ENCODE peak calls at places on chromosomes 11 and 22, in ten cellular contexts. T is neural progenitor cell; O is iris pigment epithelial cell; U is activated gamma-delta T cell; M is naive thymus-derived CD8-positive, alpha-beta T cell; H is left cardiac atrium; Z is AG09309; D is stomach; B is cardiac fibroblast; C is left ventricle myocardium inferior. G is an unnamed sample.

GRCh38 chr11:11948242-11948947 is 60.0 kb downstream of the DKK3 start:
- DNase-seq in M (no peak), H (no peak), D (no peak), C (no peak), Z (no peak), T (no peak), B (no peak), U (no peak), O (no peak), G (no peak)

GRCh38 chr22:17922925-17923898 is 101.1 kb downstream of the MICAL3 start:
- DNase-seq in C (no peak), T (no peak), M (peak; percentile 21), H (no peak), Z (peak; percentile 28), O (peak; percentile 72), D (no peak), U (no peak), B (peak; percentile 88), G (no peak)

GRCh38 chr11:34732831-34733230 is 111.9 kb downstream of the EHF start:
- DNase-seq in M (no peak), C (no peak), B (no peak), T (no peak), Z (no peak), U (no peak), O (no peak), D (no peak), H (no peak), G (no peak)

GRCh38 chr22:38355275-38355674 is 38.0 kb upstream of the CSNK1E start:
- DNase-seq in M (no peak), T (no peak), C (no peak), H (no peak), D (peak; percentile 21), B (no peak), U (no peak), O (no peak), Z (no peak), G (no peak)

GRCh38 chr22:37696657-37697539 is at the start of gene TRIOBP:
- DNase-seq in O (peak; percentile 96), M (peak; percentile 90), H (peak; percentile 97), U (peak; percentile 62), D (peak; percentile 96), C (peak; percentile 96), B (peak; percentile 96), T (peak; percentile 98), Z (peak; percentile 66), G (peak; percentile 98)

GRCh38 chr11:35567737-35568465 is 42.5 kb upstream of the PAMR1 start:
- DNase-seq in Z (no peak), T (no peak), D (no peak), U (no peak), M (no peak), O (peak; percentile 32), C (no peak), H (no peak), B (no peak), G (no peak)

GRCh38 chr11:110565690-110566336 is 136.1 kb downstream of the FDX1 start:
- DNase-seq in B (peak; percentile 8), H (no peak), Z (no peak), O (no peak), C (no peak), T (no peak), M (no peak), U (no peak), D (peak; percentile 64), G (no peak)

GRCh38 chr22:30704978-30705377 is 10.3 kb downstream of the OSBP2 start:
- DNase-seq in C (no peak), M (no peak), U (no peak), D (no peak), H (no peak), B (no peak), O (no peak), Z (no peak), T (no peak), G (no peak)

GRCh38 chr11:71236836-71237475 is 15.4 kb downstream of the SHANK2 start:
- DNase-seq in U (no peak), D (no peak), H (no peak), M (no peak), O (no peak), C (no peak), T (no peak), Z (no peak), B (no peak), G (no peak)

GRCh38 chr11:1298695-1299492 is 10.5 kb downstream of the TOLLIP start:
- DNase-seq in M (no peak), O (peak; percentile 89), D (peak; percentile 85), T (peak; percentile 42), B (peak; percentile 83), Z (peak; percentile 33), H (peak; percentile 85), U (no peak), C (peak; percentile 80), G (peak; percentile 91)

GRCh38 chr22:30309981-30310672 is 16.6 kb downstream of the TBC1D10A start:
- DNase-seq in D (peak; percentile 77), O (peak; percentile 87), Z (no peak), T (no peak), U (no peak), H (peak; percentile 43), M (peak; percentile 75), B (peak; percentile 67), C (no peak), G (peak; percentile 51)

GRCh38 chr22:44668190-44668885 is 33.7 kb upstream of the PRR5 start:
- DNase-seq in D (no peak), C (no peak), U (peak; percentile 68), H (peak; percentile 59), O (no peak), M (peak; percentile 71), T (peak; percentile 86), B (no peak), Z (no peak), G (peak; percentile 60)

GRCh38 chr22:45802074-45802473 is 130.4 kb downstream of the ATXN10 start:
- DNase-seq in O (no peak), T (no peak), B (no peak), M (no peak), Z (no peak), D (no peak), C (no peak), H (no peak), U (no peak), G (no peak)

GRCh38 chr11:843086-843704 is 543 bp downstream of the TSPAN4 start:
- DNase-seq in O (no peak), T (no peak), Z (no peak), H (no peak), C (no peak), B (no peak), U (no peak), M (no peak), D (no peak), G (no peak)

GRCh38 chr11:26227311-26227710 is 104.6 kb upstream of the ANO3 start:
- DNase-seq in Z (peak; percentile 80), T (peak; percentile 10), U (no peak), H (no peak), D (no peak), O (peak; percentile 93), B (peak; percentile 87), M (no peak), C (no peak), G (no peak)

GRCh38 chr11:122007611-122008071 is 108.4 kb downstream of the BLID start:
- DNase-seq in O (peak; percentile 28), U (no peak), B (peak; percentile 72), M (no peak), T (no peak), C (peak; percentile 32), Z (no peak), H (peak; percentile 62), D (no peak), G (peak; percentile 45)

GRCh38 chr11:66022401-66023185 is 3.7 kb downstream of the CATSPER1 start:
- DNase-seq in U (peak; percentile 50), M (peak; percentile 81), T (peak; percentile 90), B (peak; percentile 69), H (peak; percentile 76), C (peak; percentile 75), O (peak; percentile 42), Z (no peak), D (peak; percentile 83), G (peak; percentile 88)

GRCh38 chr11:119419246-119419645 is 3.7 kb downstream of the THY1 start:
- DNase-seq in Z (no peak), B (no peak), T (no peak), D (no peak), M (no peak), C (no peak), O (no peak), H (no peak), U (no peak), G (no peak)

GRCh38 chr22:19879248-19879575 is 24.5 kb upstream of the GNB1L start:
- DNase-seq in O (no peak), B (no peak), M (peak; percentile 30), U (no peak), T (no peak), H (peak; percentile 12), D (no peak), C (peak; percentile 6), Z (no peak), G (no peak)

GRCh38 chr11:72927380-72927779 is 113.2 kb downstream of the ATG16L2 start:
- DNase-seq in U (no peak), C (no peak), D (no peak), B (no peak), T (no peak), O (no peak), Z (no peak), M (no peak), H (no peak), G (no peak)

G was measured in Right ventricle myocardium superior.